ENCODE peak calls at places on chromosomes 3 and 15, in ten cellular contexts. E, D, J, V, N, B, C, W, T and P are unnamed samples.

GRCh38 chr15:82739086-82739485 is 29.4 kb upstream of the AP3B2 start:
- DNase-seq in E (no peak), D (peak; percentile 63), J (no peak), V (no peak), N (no peak), B (no peak), C (no peak), W (no peak), T (no peak), P (no peak)

GRCh38 chr3:171231361-171231760 is 204.8 kb upstream of the SLC2A2 start:
- DNase-seq in E (no peak), D (peak; percentile 47), J (peak; percentile 54), V (no peak), N (no peak), B (no peak), C (no peak), W (no peak), T (no peak), P (no peak)

GRCh38 chr15:51046799-51047449 is 47.8 kb downstream of the TNFAIP8L3 start:
- DNase-seq in E (peak; percentile 65), D (no peak), J (no peak), V (peak; percentile 30), N (peak; percentile 35), B (peak; percentile 76), C (no peak), W (no peak), T (no peak), P (no peak)

GRCh38 chr15:38477637-38478036 is 23.7 kb downstream of the FAM98B start:
- DNase-seq in E (no peak), D (no peak), J (no peak), V (no peak), N (no peak), B (no peak), C (no peak), W (no peak), T (no peak), P (no peak)

GRCh38 chr15:78034495-78035191 is 42.9 kb downstream of the TBC1D2B start:
- DNase-seq in E (peak; percentile 72), D (peak; percentile 34), J (no peak), V (peak; percentile 38), N (no peak), B (no peak), C (peak; percentile 72), W (peak; percentile 77), T (peak; percentile 77), P (peak; percentile 44)

GRCh38 chr15:66459818-66460615 is 37.5 kb downstream of the SNAPC5 start:
- DNase-seq in E (no peak), D (peak; percentile 83), J (no peak), V (no peak), N (no peak), B (no peak), C (no peak), W (no peak), T (no peak), P (no peak)

GRCh38 chr15:49145651-49146609 is 9.5 kb downstream of the COPS2 start:
- DNase-seq in E (no peak), D (peak; percentile 52), J (peak; percentile 63), V (peak; percentile 20), N (no peak), B (peak; percentile 52), C (peak; percentile 4), W (peak; percentile 17), T (no peak), P (no peak)

GRCh38 chr15:95770191-95770590 is 560.3 kb upstream of the NR2F2 start:
- DNase-seq in E (no peak), D (peak; percentile 56), J (no peak), V (no peak), N (no peak), B (no peak), C (no peak), W (no peak), T (no peak), P (no peak)

GRCh38 chr15:75067123-75067854 is 43.9 kb downstream of the PPCDC start:
- DNase-seq in E (no peak), D (peak; percentile 90), J (no peak), V (no peak), N (no peak), B (no peak), C (no peak), W (peak; percentile 21), T (no peak), P (no peak)

GRCh38 chr3:181629701-181630100 is 82.0 kb upstream of the SOX2 start:
- DNase-seq in E (no peak), D (no peak), J (no peak), V (no peak), N (no peak), B (no peak), C (no peak), W (no peak), T (no peak), P (no peak)

GRCh38 chr3:140078343-140078742 is 143.4 kb downstream of the CLSTN2 start:
- DNase-seq in E (no peak), D (no peak), J (no peak), V (no peak), N (no peak), B (no peak), C (no peak), W (no peak), T (no peak), P (no peak)

GRCh38 chr3:188061133-188061532 is 92.8 kb upstream of the LPP start:
- DNase-seq in E (peak; percentile 40), D (peak; percentile 59), J (no peak), V (no peak), N (no peak), B (no peak), C (peak; percentile 18), W (peak; percentile 50), T (no peak), P (no peak)

DNA sequence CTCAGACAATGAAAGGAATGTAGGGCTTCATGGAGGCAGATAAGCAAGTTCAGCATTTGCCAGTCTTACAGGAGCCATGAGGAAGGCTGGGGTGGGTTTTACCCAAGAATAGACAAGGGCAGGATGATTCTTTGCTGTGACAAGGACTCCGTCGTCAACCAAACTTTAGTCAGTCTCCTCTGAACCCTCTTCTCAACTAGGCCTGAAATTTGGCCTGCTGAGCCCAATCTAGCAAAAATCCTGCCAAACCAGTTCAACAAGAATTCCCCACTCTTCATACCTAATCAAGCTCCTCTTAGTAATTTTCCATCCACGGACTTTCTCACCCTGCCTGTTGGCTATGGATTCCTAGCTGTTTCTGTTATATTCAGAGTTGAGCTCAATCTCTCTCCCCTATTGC is 280.5 kb downstream of the TBL1XR1 start:
- DNase-seq in E (no peak), D (peak; percentile 71), J (peak; percentile 81), V (no peak), N (no peak), B (peak; percentile 56), C (no peak), W (no peak), T (no peak), P (no peak)
- H3K27ac ChIP-seq in E (no peak overlapping the region), D (no peak overlapping the region), J (no peak overlapping the region), V (no peak overlapping the region), N (no peak overlapping the region), B (no peak overlapping the region), C (no peak overlapping the region), W (no peak overlapping the region), T (no peak overlapping the region), P (no peak overlapping the region)

DNA sequence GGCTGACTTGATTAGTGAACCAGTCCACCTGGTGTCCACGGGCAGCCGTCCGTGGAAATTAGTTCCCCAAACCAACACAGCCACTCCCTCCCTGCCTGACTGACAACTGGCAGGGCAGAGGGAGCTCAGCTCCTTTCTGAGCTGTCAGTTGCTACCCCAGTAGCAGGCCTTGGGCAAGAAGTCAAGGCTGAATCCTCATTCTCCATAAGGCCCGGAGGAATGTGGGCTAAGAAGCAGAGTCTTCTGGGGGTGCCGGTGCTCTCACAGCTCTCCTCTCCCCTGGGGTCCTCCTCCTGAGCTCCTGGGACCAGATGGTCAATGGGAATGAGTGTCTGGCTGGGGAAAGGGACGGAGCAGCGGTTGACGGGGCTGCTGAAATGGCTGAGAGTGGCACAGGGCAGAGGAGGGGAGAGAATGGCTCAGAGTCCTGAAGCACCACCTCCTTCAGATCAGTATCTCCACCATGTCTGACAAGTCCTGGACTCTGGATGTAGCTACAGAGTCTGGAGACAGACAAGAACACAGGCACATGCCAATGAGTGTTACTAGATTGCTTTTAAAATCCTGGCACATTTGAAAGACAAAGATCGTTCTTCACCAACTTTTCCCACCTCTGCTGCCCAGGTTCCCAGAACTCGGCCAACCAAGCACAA is 16.9 kb downstream of the AMOTL2 start:
- DNase-seq in E (no peak), D (no peak), J (peak; percentile 48), V (no peak), N (no peak), B (no peak), C (no peak), W (no peak), T (peak; percentile 33), P (no peak)
- H3K27ac ChIP-seq in E (peak overlapping the region; percentile 99), D (peak overlapping the region; percentile 43), J (peak overlapping the region; percentile 89), V (peak overlapping the region; percentile 42), N (peak overlapping the region; percentile 88), B (no peak overlapping the region), C (no peak overlapping the region), W (no peak overlapping the region), T (peak overlapping the region; percentile 79), P (peak overlapping the region; percentile 64)

DNA sequence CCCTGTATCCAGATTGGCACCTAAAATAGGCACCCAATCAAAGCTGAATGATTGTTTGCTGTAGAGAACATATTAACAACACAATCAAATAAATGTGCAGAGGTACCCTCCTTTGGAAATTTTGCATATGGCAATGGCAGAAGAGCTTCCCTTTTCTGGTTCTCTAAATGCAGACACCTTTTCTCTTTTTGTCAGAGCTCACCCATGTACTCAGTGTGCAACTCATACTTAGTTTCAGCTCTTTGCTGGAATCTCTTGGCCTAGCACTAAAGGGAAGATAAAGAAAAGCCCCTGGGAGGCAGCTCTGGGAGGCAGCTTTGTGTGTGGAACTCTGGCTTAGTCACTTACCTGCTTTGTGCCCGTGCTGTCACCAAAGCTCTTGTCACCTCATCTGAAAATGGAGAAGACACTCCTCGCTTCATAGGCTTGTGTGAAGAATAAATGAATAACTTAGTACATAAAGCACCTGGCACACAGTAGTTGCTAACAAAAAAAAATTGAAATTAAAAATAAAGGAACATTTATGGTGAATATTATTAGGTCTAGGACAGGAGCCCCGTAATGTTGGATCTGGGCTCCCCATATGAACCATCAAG is 28.8 kb downstream of the ST6GAL1 start:
- DNase-seq in E (no peak), D (no peak), J (no peak), V (no peak), N (no peak), B (no peak), C (no peak), W (no peak), T (no peak), P (no peak)
- H3K27ac ChIP-seq in E (no peak overlapping the region), D (no peak overlapping the region), J (no peak overlapping the region), V (no peak overlapping the region), N (no peak overlapping the region), B (no peak overlapping the region), C (no peak overlapping the region), W (no peak overlapping the region), T (no peak overlapping the region), P (no peak overlapping the region)

DNA sequence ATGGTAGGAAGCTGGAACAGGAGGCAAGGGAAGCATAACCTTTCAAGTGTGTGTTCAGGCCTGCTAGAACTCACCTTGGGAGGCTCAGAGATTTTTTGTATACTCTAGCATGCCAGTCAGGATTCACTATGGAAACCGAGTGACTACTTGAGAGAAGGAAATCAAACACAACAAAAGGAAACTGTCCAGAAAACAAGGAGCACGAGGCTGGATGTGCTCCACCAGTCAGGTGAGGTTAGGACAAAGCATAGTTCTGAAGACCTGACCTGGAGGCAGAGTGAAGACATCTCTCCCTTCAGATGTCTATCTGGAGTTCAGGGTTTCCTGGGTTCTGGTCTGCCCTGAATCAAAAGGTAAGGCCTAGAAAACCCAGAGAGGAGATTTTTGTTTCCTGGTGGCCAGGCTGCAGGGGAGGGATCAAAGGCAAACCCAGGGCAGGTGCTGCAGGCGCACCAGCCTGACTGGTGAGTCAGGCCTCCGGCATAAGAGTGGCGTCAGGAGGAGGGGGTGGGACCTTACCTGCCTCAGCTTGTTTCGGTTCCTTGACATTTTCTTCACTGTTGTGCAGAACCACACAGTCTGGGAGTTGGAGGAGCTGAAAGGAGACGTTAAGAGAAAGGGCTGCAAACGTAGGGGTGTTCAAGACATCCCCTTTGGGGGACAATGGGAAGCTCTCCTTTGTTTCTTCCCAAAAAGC is 52.2 kb upstream of the OSBPL11 start:
- DNase-seq in E (peak; percentile 64), D (peak; percentile 90), J (peak; percentile 71), V (no peak), N (no peak), B (peak; percentile 59), C (no peak), W (no peak), T (peak; percentile 87), P (no peak)
- H3K27ac ChIP-seq in E (peak overlapping the region; percentile 16), D (peak overlapping the region; percentile 75), J (no peak overlapping the region), V (no peak overlapping the region), N (no peak overlapping the region), B (no peak overlapping the region), C (no peak overlapping the region), W (no peak overlapping the region), T (peak overlapping the region; percentile 89), P (peak overlapping the region; percentile 84)